ENCODE peak calls at places on chromosomes 1 and 21, in ten cellular contexts. One of them, this sample, is unnamed.

GRCh38 chr1:165365344-165365743 is 8.8 kb upstream of the LMX1A start:
- DNase-seq in ACHN: no peak
- DNase-seq in GM12865: no peak
- DNase-seq in GM18507: no peak
- DNase-seq in KG1: no peak
- DNase-seq in WTC11: no peak
- DNase-seq in upper lobe of right lung: no peak
- DNase-seq in neuronal stem cell: no peak
- DNase-seq in epithelial cell of prostate: no peak
- DNase-seq in HT1080: peak; percentile 13
- DNase-seq in this sample: no peak

GRCh38 chr21:37225440-37225839 is 41.7 kb downstream of the VPS26C start:
- DNase-seq in ACHN: no peak
- DNase-seq in GM12865: no peak
- DNase-seq in GM18507: no peak
- DNase-seq in KG1: peak; percentile 91
- DNase-seq in WTC11: no peak
- DNase-seq in upper lobe of right lung: no peak
- DNase-seq in neuronal stem cell: no peak
- DNase-seq in epithelial cell of prostate: no peak
- DNase-seq in HT1080: no peak
- DNase-seq in this sample: no peak

GRCh38 chr1:109383087-109383779 is 14.5 kb downstream of the SORT1 start:
- DNase-seq in ACHN: no peak
- DNase-seq in GM12865: no peak
- DNase-seq in GM18507: no peak
- DNase-seq in KG1: no peak
- DNase-seq in WTC11: no peak
- DNase-seq in upper lobe of right lung: no peak
- DNase-seq in neuronal stem cell: no peak
- DNase-seq in epithelial cell of prostate: no peak
- DNase-seq in HT1080: no peak
- DNase-seq in this sample: no peak

GRCh38 chr1:205445653-205445955 is 10.2 kb downstream of the BLACAT1 start:
- DNase-seq in ACHN: no peak
- DNase-seq in GM12865: no peak
- DNase-seq in GM18507: no peak
- DNase-seq in KG1: no peak
- DNase-seq in WTC11: no peak
- DNase-seq in upper lobe of right lung: no peak
- DNase-seq in neuronal stem cell: no peak
- DNase-seq in epithelial cell of prostate: no peak
- DNase-seq in HT1080: no peak
- DNase-seq in this sample: no peak

GRCh38 chr1:151165281-151165737 is 393 bp downstream of the LYSMD1 start:
- DNase-seq in ACHN: peak; percentile 44
- DNase-seq in GM12865: peak; percentile 32
- DNase-seq in GM18507: no peak
- DNase-seq in KG1: no peak
- DNase-seq in WTC11: peak; percentile 77
- DNase-seq in upper lobe of right lung: peak; percentile 75
- DNase-seq in neuronal stem cell: peak; percentile 66
- DNase-seq in epithelial cell of prostate: no peak
- DNase-seq in HT1080: peak; percentile 17
- DNase-seq in this sample: no peak

GRCh38 chr1:241079018-241079417 is 278.0 kb downstream of the RGS7 start:
- DNase-seq in ACHN: no peak
- DNase-seq in GM12865: no peak
- DNase-seq in GM18507: no peak
- DNase-seq in KG1: no peak
- DNase-seq in WTC11: no peak
- DNase-seq in upper lobe of right lung: no peak
- DNase-seq in neuronal stem cell: no peak
- DNase-seq in epithelial cell of prostate: no peak
- DNase-seq in HT1080: no peak
- DNase-seq in this sample: no peak

GRCh38 chr1:165494949-165495810 is 48.6 kb upstream of the LRRC52 start:
- DNase-seq in ACHN: no peak
- DNase-seq in GM12865: no peak
- DNase-seq in GM18507: no peak
- DNase-seq in KG1: no peak
- DNase-seq in WTC11: no peak
- DNase-seq in upper lobe of right lung: no peak
- DNase-seq in neuronal stem cell: no peak
- DNase-seq in epithelial cell of prostate: no peak
- DNase-seq in HT1080: no peak
- DNase-seq in this sample: no peak

GRCh38 chr1:24474193-24474592 is 28.4 kb upstream of the RCAN3 start:
- DNase-seq in ACHN: no peak
- DNase-seq in GM12865: no peak
- DNase-seq in GM18507: no peak
- DNase-seq in KG1: no peak
- DNase-seq in WTC11: no peak
- DNase-seq in upper lobe of right lung: no peak
- DNase-seq in neuronal stem cell: no peak
- DNase-seq in epithelial cell of prostate: no peak
- DNase-seq in HT1080: no peak
- DNase-seq in this sample: no peak

GRCh38 chr1:11533790-11534787 is 55.1 kb downstream of the DISP3 start:
- DNase-seq in ACHN: no peak
- DNase-seq in GM12865: no peak
- DNase-seq in GM18507: no peak
- DNase-seq in KG1: no peak
- DNase-seq in WTC11: peak; percentile 6
- DNase-seq in upper lobe of right lung: peak; percentile 55
- DNase-seq in neuronal stem cell: no peak
- DNase-seq in epithelial cell of prostate: no peak
- DNase-seq in HT1080: no peak
- DNase-seq in this sample: no peak

GRCh38 chr1:160373696-160374095 is 6.8 kb downstream of the NHLH1 start:
- DNase-seq in ACHN: no peak
- DNase-seq in GM12865: no peak
- DNase-seq in GM18507: no peak
- DNase-seq in KG1: no peak
- DNase-seq in WTC11: no peak
- DNase-seq in upper lobe of right lung: no peak
- DNase-seq in neuronal stem cell: no peak
- DNase-seq in epithelial cell of prostate: no peak
- DNase-seq in HT1080: no peak
- DNase-seq in this sample: no peak

GRCh38 chr1:93566227-93566626 is 115.4 kb downstream of the BCAR3 start:
- DNase-seq in ACHN: no peak
- DNase-seq in GM12865: no peak
- DNase-seq in GM18507: no peak
- DNase-seq in KG1: no peak
- DNase-seq in WTC11: no peak
- DNase-seq in upper lobe of right lung: no peak
- DNase-seq in neuronal stem cell: no peak
- DNase-seq in epithelial cell of prostate: no peak
- DNase-seq in HT1080: no peak
- DNase-seq in this sample: no peak

GRCh38 chr1:228107636-228108035 is 1.5 kb downstream of the MRPL55 start:
- DNase-seq in ACHN: no peak
- DNase-seq in GM12865: no peak
- DNase-seq in GM18507: no peak
- DNase-seq in KG1: no peak
- DNase-seq in WTC11: no peak
- DNase-seq in upper lobe of right lung: no peak
- DNase-seq in neuronal stem cell: no peak
- DNase-seq in epithelial cell of prostate: no peak
- DNase-seq in HT1080: no peak
- DNase-seq in this sample: no peak

GRCh38 chr21:44925027-44925755 is 4.5 kb upstream of the ITGB2 start:
- DNase-seq in ACHN: no peak
- DNase-seq in GM12865: no peak
- DNase-seq in GM18507: no peak
- DNase-seq in KG1: no peak
- DNase-seq in WTC11: no peak
- DNase-seq in upper lobe of right lung: no peak
- DNase-seq in neuronal stem cell: no peak
- DNase-seq in epithelial cell of prostate: no peak
- DNase-seq in HT1080: no peak
- DNase-seq in this sample: no peak

GRCh38 chr1:164611754-164612642 is 53.0 kb downstream of the PBX1 start:
- DNase-seq in ACHN: no peak
- DNase-seq in GM12865: no peak
- DNase-seq in GM18507: no peak
- DNase-seq in KG1: no peak
- DNase-seq in WTC11: no peak
- DNase-seq in upper lobe of right lung: no peak
- DNase-seq in neuronal stem cell: peak; percentile 62
- DNase-seq in epithelial cell of prostate: peak; percentile 57
- DNase-seq in HT1080: peak; percentile 80
- DNase-seq in this sample: peak; percentile 77

GRCh38 chr1:30200161-30200560 is 523.2 kb downstream of the MATN1 start:
- DNase-seq in ACHN: no peak
- DNase-seq in GM12865: no peak
- DNase-seq in GM18507: no peak
- DNase-seq in KG1: no peak
- DNase-seq in WTC11: no peak
- DNase-seq in upper lobe of right lung: no peak
- DNase-seq in neuronal stem cell: no peak
- DNase-seq in epithelial cell of prostate: no peak
- DNase-seq in HT1080: no peak
- DNase-seq in this sample: no peak

GRCh38 chr1:16904560-16905111 is 8.9 kb downstream of the RNU1-2 start:
- DNase-seq in ACHN: peak; percentile 99
- DNase-seq in GM12865: peak; percentile 99
- DNase-seq in GM18507: peak; percentile 86
- DNase-seq in KG1: peak; percentile 88
- DNase-seq in WTC11: peak; percentile 97
- DNase-seq in upper lobe of right lung: peak; percentile 98
- DNase-seq in neuronal stem cell: peak; percentile 93
- DNase-seq in epithelial cell of prostate: peak; percentile 88
- DNase-seq in HT1080: peak; percentile 99
- DNase-seq in this sample: peak; percentile 93

GRCh38 chr1:28258628-28259251 is 578 bp upstream of the SESN2 start:
- DNase-seq in ACHN: peak; percentile 19
- DNase-seq in GM12865: no peak
- DNase-seq in GM18507: no peak
- DNase-seq in KG1: no peak
- DNase-seq in WTC11: no peak
- DNase-seq in upper lobe of right lung: no peak
- DNase-seq in neuronal stem cell: no peak
- DNase-seq in epithelial cell of prostate: no peak
- DNase-seq in HT1080: no peak
- DNase-seq in this sample: no peak

GRCh38 chr1:153945795-153946621 is 510 bp downstream of the DENND4B start:
- DNase-seq in ACHN: peak; percentile 68
- DNase-seq in GM12865: peak; percentile 97
- DNase-seq in GM18507: peak; percentile 80
- DNase-seq in KG1: peak; percentile 71
- DNase-seq in WTC11: peak; percentile 54
- DNase-seq in upper lobe of right lung: peak; percentile 97
- DNase-seq in neuronal stem cell: no peak
- DNase-seq in epithelial cell of prostate: no peak
- DNase-seq in HT1080: peak; percentile 66
- DNase-seq in this sample: no peak

GRCh38 chr1:162983671-162984425 is 85.3 kb upstream of the RGS4 start:
- DNase-seq in ACHN: no peak
- DNase-seq in GM12865: no peak
- DNase-seq in GM18507: no peak
- DNase-seq in KG1: no peak
- DNase-seq in WTC11: no peak
- DNase-seq in upper lobe of right lung: no peak
- DNase-seq in neuronal stem cell: no peak
- DNase-seq in epithelial cell of prostate: no peak
- DNase-seq in HT1080: peak; percentile 58
- DNase-seq in this sample: no peak

GRCh38 chr21:43740497-43741156 is 21.7 kb downstream of the PDXK start:
- DNase-seq in ACHN: peak; percentile 33
- DNase-seq in GM12865: no peak
- DNase-seq in GM18507: no peak
- DNase-seq in KG1: no peak
- DNase-seq in WTC11: peak; percentile 63
- DNase-seq in upper lobe of right lung: peak; percentile 78
- DNase-seq in neuronal stem cell: peak; percentile 53
- DNase-seq in epithelial cell of prostate: peak; percentile 45
- DNase-seq in HT1080: no peak
- DNase-seq in this sample: no peak

GRCh38 chr1:44557756-44558155 is 116.5 kb downstream of the TMEM53 start:
- DNase-seq in ACHN: no peak
- DNase-seq in GM12865: no peak
- DNase-seq in GM18507: no peak
- DNase-seq in KG1: no peak
- DNase-seq in WTC11: no peak
- DNase-seq in upper lobe of right lung: no peak
- DNase-seq in neuronal stem cell: no peak
- DNase-seq in epithelial cell of prostate: peak; percentile 34
- DNase-seq in HT1080: peak; percentile 49
- DNase-seq in this sample: no peak